ENCODE peak calls at places on chromosomes 2 and 18, in six cellular contexts. S is dermis microvascular lymphatic vessel endothelial cell; U is CD8-positive, alpha-beta T cell; V is HEK293T; N is neural crest cell; X is ovary. F is an unnamed sample.
A peak's percentile ranks its signal among the peaks of the same experiment; 100 is the strongest.

GRCh38 chr2:201882353-201883095 is 76.2 kb downstream of the CDK15 start:
- DNase-seq in X (no peak), N (no peak), S (no peak), U (no peak), V (no peak), F (no peak)

GRCh38 chr2:33135645-33136044 is 188.9 kb downstream of the LTBP1 start:
- DNase-seq in N (no peak), X (no peak), V (no peak), U (no peak), S (peak; percentile 47), F (no peak)

GRCh38 chr2:39513641-39514094 is 76.6 kb upstream of the MAP4K3 start:
- DNase-seq in S (peak; percentile 96), U (no peak), N (no peak), X (peak; percentile 69), V (peak; percentile 58), F (no peak)

GRCh38 chr2:230687498-230687897 is 25.1 kb upstream of the CAB39 start:
- DNase-seq in X (no peak), U (no peak), N (no peak), V (no peak), S (no peak), F (no peak)

GRCh38 chr18:41145526-41145925 is 809.5 kb upstream of the PIK3C3 start:
- DNase-seq in V (no peak), U (no peak), X (no peak), N (no peak), S (no peak), F (no peak)

GRCh38 chr2:64875368-64875767 is 113.8 kb upstream of the SLC1A4 start:
- DNase-seq in V (no peak), U (no peak), S (no peak), X (no peak), N (no peak), F (no peak)

GRCh38 chr2:54619660-54620231 is 103.7 kb upstream of the EML6 start:
- DNase-seq in V (no peak), N (no peak), U (no peak), X (no peak), S (no peak), F (no peak)

GRCh38 chr2:149329470-149330126 is 789 bp upstream of the LYPD6 start:
- DNase-seq in S (peak; percentile 39), N (peak; percentile 32), V (peak; percentile 79), X (peak; percentile 23), U (no peak), F (peak; percentile 55)

GRCh38 chr2:206424134-206424533 is 19.2 kb upstream of the ADAM23 start:
- DNase-seq in U (no peak), S (peak; percentile 57), V (no peak), X (no peak), N (no peak), F (no peak)

GRCh38 chr2:148614332-148615049 is 30.1 kb upstream of the EPC2 start:
- DNase-seq in U (no peak), S (peak; percentile 53), N (no peak), V (no peak), X (no peak), F (peak; percentile 59)

GRCh38 chr2:31513553-31513952 is 67.2 kb downstream of the SRD5A2 start:
- DNase-seq in X (no peak), N (no peak), S (no peak), U (no peak), V (no peak), F (no peak)

GRCh38 chr2:37080674-37081073 is 3.5 kb downstream of the HEATR5B start:
- DNase-seq in X (no peak), V (no peak), U (no peak), N (no peak), S (no peak), F (no peak)

GRCh38 chr2:40451926-40452605 is at the start of gene SLC8A1:
- DNase-seq in X (peak; percentile 27), S (peak; percentile 33), N (peak; percentile 38), V (peak; percentile 66), U (no peak), F (no peak)

GRCh38 chr2:195343540-195343939 is 313.5 kb upstream of the SLC39A10 start:
- DNase-seq in X (no peak), S (no peak), N (no peak), U (no peak), V (no peak), F (no peak)

GRCh38 chr18:54296017-54296416 is 26.7 kb downstream of the POLI start:
- DNase-seq in N (no peak), X (no peak), S (peak; percentile 20), U (no peak), V (no peak), F (no peak)

GRCh38 chr18:4172491-4172890 is 282.6 kb downstream of the DLGAP1 start:
- DNase-seq in V (no peak), U (no peak), S (no peak), N (no peak), X (no peak), F (no peak)

GRCh38 chr2:241123816-241124536 is 21.9 kb upstream of the MTERF4 start:
- DNase-seq in S (no peak), X (no peak), U (peak; percentile 36), V (no peak), N (no peak), F (no peak)

GRCh38 chr2:11373096-11373495 is 28.7 kb upstream of the ROCK2 start:
- DNase-seq in V (no peak), N (no peak), U (no peak), X (no peak), S (no peak), F (no peak)

GRCh38 chr18:2686349-2686968 is 30.9 kb downstream of the SMCHD1 start:
- DNase-seq in U (no peak), S (no peak), N (no peak), X (no peak), V (no peak), F (no peak)

GRCh38 chr18:13688191-13689136 is 37.9 kb downstream of the FAM210A start:
- DNase-seq in V (no peak), U (no peak), N (no peak), X (no peak), S (no peak), F (no peak)

GRCh38 chr2:30694286-30695055 is 112.8 kb downstream of the CAPN13 start:
- DNase-seq in N (no peak), U (no peak), X (no peak), V (no peak), S (no peak), F (no peak)

GRCh38 chr2:112493048-112493447 is 11.1 kb downstream of the TTL start:
- DNase-seq in N (no peak), V (no peak), X (no peak), S (no peak), U (no peak), F (no peak)

GRCh38 chr2:43812947-43813346 is 25.7 kb downstream of the ABCG5 start:
- DNase-seq in N (no peak), U (no peak), V (no peak), X (no peak), S (no peak), F (no peak)

GRCh38 chr2:9030882-9031645 is 27.6 kb upstream of the MBOAT2 start:
- DNase-seq in X (no peak), S (no peak), U (no peak), V (no peak), N (no peak), F (no peak)

GRCh38 chr2:159922563-159922962 is 124.6 kb upstream of the CD302 start:
- DNase-seq in U (no peak), V (no peak), N (no peak), X (no peak), S (no peak), F (no peak)

GRCh38 chr18:55404136-55404810 is 183.7 kb downstream of the TCF4 start:
- DNase-seq in N (no peak), S (no peak), U (no peak), X (no peak), V (no peak), F (no peak)

GRCh38 chr2:120503793-120504571 is 158.0 kb downstream of the INHBB start:
- DNase-seq in S (peak; percentile 61), N (no peak), V (no peak), U (no peak), X (no peak), F (no peak)

GRCh38 chr2:113185643-113186315 is 12.0 kb downstream of the PSD4 start:
- DNase-seq in U (no peak), V (no peak), X (no peak), S (no peak), N (no peak), F (no peak)

GRCh38 chr18:61502472-61502871 is 169.2 kb downstream of the CDH20 start:
- DNase-seq in V (peak; percentile 43), U (no peak), S (peak; percentile 68), X (peak; percentile 19), N (peak; percentile 59), F (peak; percentile 59)

GRCh38 chr2:37892436-37893114 is 32.5 kb upstream of the RMDN2 start:
- DNase-seq in X (no peak), N (no peak), V (no peak), U (no peak), S (peak; percentile 11), F (no peak)

GRCh38 chr2:109143214-109144187 is 14.5 kb downstream of the SH3RF3 start:
- DNase-seq in N (no peak), V (no peak), S (no peak), X (no peak), U (peak; percentile 28), F (no peak)

GRCh38 chr2:25168256-25169072 is at the start of gene POMC:
- DNase-seq in X (no peak), U (peak; percentile 42), N (peak; percentile 29), V (peak; percentile 60), S (peak; percentile 36), F (no peak)

GRCh38 chr18:54957295-54957694 is 2.0 kb downstream of the CCDC68 start:
- DNase-seq in V (no peak), U (no peak), S (no peak), N (no peak), X (peak; percentile 32), F (no peak)

GRCh38 chr2:215529271-215529670 is 93.4 kb upstream of the FN1 start:
- DNase-seq in U (no peak), S (peak; percentile 85), V (no peak), X (no peak), N (no peak), F (peak; percentile 81)

GRCh38 chr2:137715731-137716191 is 248.5 kb upstream of the HNMT start:
- DNase-seq in N (no peak), S (no peak), V (no peak), U (no peak), X (no peak), F (no peak)